ENCODE peak calls at places on chromosomes 16 and 17, in six cellular contexts. R is stomach, J is sigmoid colon, D is HCT116, V is endothelial cell of umbilical vein, C is Panc1. W is an unnamed sample. For H3K4me1, the result is how much of the 10 kb centered on the place peaks cover.

GRCh38 chr17:73068322-73069153 is 23.9 kb downstream of the SLC39A11 start:
- DNase-seq in R (no peak), C (no peak), V (peak), D (no peak), J (no peak), W (no peak)

GRCh38 chr17:49787932-49788442 is 494 bp upstream of the KAT7 start:
- DNase-seq in V (no peak), D (no peak), C (no peak), J (no peak), R (no peak), W (peak)

GRCh38 chr17:2090804-2091534 is 36.1 kb downstream of the HIC1 start:
- DNase-seq in D (no peak), R (no peak), J (peak), C (no peak), V (peak), W (no peak)

GRCh38 chr16:22239131-22239805 is 33.2 kb downstream of the EEF2K start:
- DNase-seq in J (no peak), V (no peak), C (no peak), D (no peak), R (no peak), W (no peak)

GRCh38 chr17:65236321-65236720 is 99.2 kb downstream of the RGS9 start:
- DNase-seq in D (no peak), R (no peak), J (no peak), V (no peak), C (no peak), W (no peak)

GRCh38 chr17:49210158-49211029 is at the start of the genes ABI3 and GNGT2:
- DNase-seq in V (peak), R (peak), C (no peak), D (no peak), J (no peak), W (peak)

GRCh38 chr17:63474174-63474913 is 2.5 kb upstream of the ACE start:
- DNase-seq in R (peak), D (no peak), J (no peak), C (no peak), V (peak), W (no peak)

GRCh38 chr16:27795992-27796614 is 246.2 kb downstream of the KATNIP start:
- DNase-seq in R (peak), C (no peak), D (peak), V (peak), J (no peak), W (no peak)

GRCh38 chr16:12440233-12440530 is 363.5 kb downstream of the CPPED1 start:
- DNase-seq in R (no peak), V (no peak), J (no peak), D (no peak), C (no peak), W (no peak)

GRCh38 chr16:580946-581498 is 8.8 kb upstream of the RAB40C start:
- DNase-seq in C (no peak), V (no peak), R (no peak), J (no peak), D (no peak), W (no peak)

GRCh38 chr17:16415031-16415924 is at the start of gene TRPV2:
- DNase-seq in R (peak), D (no peak), J (no peak), V (no peak), C (no peak), W (peak)

GRCh38 chr17:3665834-3666233 is 2.5 kb downstream of the TAX1BP3 start:
- DNase-seq in C (no peak), V (no peak), D (no peak), J (no peak), R (no peak), W (no peak)

GRCh38 chr16:6562985-6563384 is 769.7 kb upstream of the RBFOX1 start:
- DNase-seq in C (no peak), V (no peak), R (no peak), J (no peak), D (no peak), W (no peak)

GRCh38 chr16:66262253-66263167 is 104.0 kb upstream of the CDH5 start:
- DNase-seq in C (no peak), D (no peak), V (no peak), J (peak), R (no peak), W (no peak)

GRCh38 chr17:44069974-44070454 is 521 bp upstream of the G6PC3 start:
- DNase-seq in V (no peak), R (no peak), D (peak), C (no peak), J (no peak), W (no peak)

GRCh38 chr17:7435676-7436555 is 681 bp downstream of the TMEM102 start:
- DNase-seq in D (peak), J (no peak), C (no peak), R (peak), V (peak), W (peak)

GRCh38 chr17:58232707-58233156 is 5.7 kb upstream of the LPO start:
- DNase-seq in R (no peak), J (no peak), V (no peak), D (no peak), C (no peak), W (no peak)

GRCh38 chr16:70701998-70702397 is 16.1 kb upstream of the MTSS2 start:
- DNase-seq in V (no peak), C (no peak), R (no peak), D (no peak), J (no peak), W (no peak)

GRCh38 chr17:63399316-63399715 is 46.8 kb downstream of the CYB561 start:
- DNase-seq in J (no peak), C (no peak), R (no peak), D (no peak), V (peak), W (no peak)

GRCh38 chr16:69131167-69131748 is 1.1 kb downstream of the CHTF8 start:
- DNase-seq in C (no peak), J (no peak), D (no peak), R (no peak), V (peak), W (peak)

GRCh38 chr17:70420876-70421445 is 251.6 kb downstream of the KCNJ2 start:
- DNase-seq in J (no peak), C (no peak), R (no peak), D (no peak), V (no peak), W (no peak)

GRCh38 chr16:86046026-86046713 is 147.2 kb downstream of the IRF8 start:
- DNase-seq in V (no peak), J (peak), C (no peak), R (no peak), D (no peak), W (no peak)

GRCh38 chr17:44971776-44972483 is 3.8 kb upstream of the C1QL1 start:
- DNase-seq in V (no peak), D (no peak), J (no peak), R (no peak), C (no peak), W (no peak)

GRCh38 chr16:81493755-81494433 is 49.3 kb downstream of the CMIP start:
- DNase-seq in V (peak), J (no peak), C (peak), D (peak), R (peak), W (peak)

GRCh38 chr17:63042443-63042842 is 76.4 kb downstream of the TANC2 start:
- DNase-seq in D (no peak), J (no peak), V (no peak), R (no peak), C (no peak), W (no peak)

GRCh38 chr16:79519448-79519847 is 81.1 kb downstream of the MAF start:
- DNase-seq in J (peak), D (no peak), R (peak), C (no peak), V (no peak), W (peak)

GRCh38 chr17:38868968-38869646 is 751 bp upstream of the LASP1 start:
- DNase-seq in D (peak), V (peak), C (peak), R (peak), J (peak), W (peak)

GRCh38 chr17:9729735-9730420 is 61.5 kb downstream of the DHRS7C start:
- DNase-seq in R (no peak), D (no peak), J (no peak), C (no peak), V (no peak), W (no peak)

GRCh38 chr17:38605852-38606645 is at the start of gene SRCIN1:
- DNase-seq in V (no peak), C (no peak), R (peak), D (no peak), J (peak), W (peak)

GRCh38 chr17:57442401-57442823 is 186.1 kb downstream of the MSI2 start:
- DNase-seq in R (no peak), D (no peak), C (no peak), J (no peak), V (no peak), W (no peak)

GRCh38 chr17:55500103-55500502 is 11.1 kb downstream of the SMIM36 start:
- DNase-seq in D (no peak), J (no peak), C (no peak), R (no peak), V (no peak), W (no peak)

GRCh38 chr17:8015957-8016631 is 13.7 kb downstream of the GUCY2D start:
- DNase-seq in V (no peak), R (peak), D (no peak), C (no peak), J (peak), W (peak)

GRCh38 chr17:15740570-15741120 is 8.6 kb downstream of the TBC1D26 start:
- DNase-seq in R (no peak), V (no peak), C (no peak), D (no peak), J (no peak), W (no peak)

GRCh38 chr17:8960325-8961144 is 5.0 kb downstream of the PIK3R5 start:
- DNase-seq in V (no peak), D (no peak), C (no peak), R (no peak), J (no peak), W (no peak)

GRCh38 chr16:22232277-22233049 is 26.4 kb downstream of the EEF2K start:
- DNase-seq in V (peak), C (peak), D (peak), J (no peak), R (peak), W (peak)

GRCh38 chr16:351804-352520 is 561 bp downstream of the AXIN1 start:
- DNase-seq in C (no peak), R (no peak), J (no peak), D (no peak), V (no peak), W (peak)

GRCh38 chr16:53744449-53744848 is 40.5 kb downstream of the FTO start:
- DNase-seq in D (no peak), V (no peak), C (no peak), R (no peak), J (no peak), W (no peak)

GRCh38 chr17:32833526-32833925 is 43.4 kb downstream of the MYO1D start:
- DNase-seq in C (no peak), J (no peak), R (no peak), D (no peak), V (no peak), W (no peak)

DNA sequence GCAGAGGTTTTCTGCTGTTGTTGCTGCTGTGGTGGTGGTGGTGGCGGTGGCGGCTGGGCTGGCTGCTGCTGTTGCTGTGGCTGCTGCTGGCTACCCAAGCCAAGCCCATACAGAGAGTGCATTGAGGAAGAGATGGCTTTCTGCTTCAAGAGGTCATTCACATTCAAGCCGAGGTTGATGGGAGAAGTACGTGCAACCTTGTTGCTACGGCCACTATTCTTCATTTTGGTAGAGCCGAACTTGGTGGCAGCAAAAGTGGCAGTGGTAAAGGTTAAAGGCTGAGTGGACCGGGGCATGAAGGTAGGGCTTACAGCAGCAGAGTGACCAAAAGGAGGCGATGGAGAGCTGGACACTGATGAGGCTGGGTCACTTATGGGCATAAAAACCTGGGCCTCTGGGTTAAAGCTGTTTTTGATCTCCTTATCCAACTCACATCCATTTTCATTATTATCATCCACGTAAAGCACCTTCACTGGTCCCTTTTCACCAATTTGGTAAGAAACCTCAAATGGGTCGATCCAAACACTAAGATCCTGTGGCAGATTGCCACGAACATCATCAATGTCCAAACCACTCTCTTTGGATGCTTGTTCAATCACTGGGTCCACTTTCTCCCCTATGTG is 2.8 kb downstream of the TOB1 start:
- DNase-seq in J (peak), R (peak), C (peak), V (peak), D (peak), W (peak)
- TF ChIP-seq POLR2AphosphoS5 in J (no peak), R (peak), C (no peak), V (no peak), D (no peak), W (no peak)

DNA sequence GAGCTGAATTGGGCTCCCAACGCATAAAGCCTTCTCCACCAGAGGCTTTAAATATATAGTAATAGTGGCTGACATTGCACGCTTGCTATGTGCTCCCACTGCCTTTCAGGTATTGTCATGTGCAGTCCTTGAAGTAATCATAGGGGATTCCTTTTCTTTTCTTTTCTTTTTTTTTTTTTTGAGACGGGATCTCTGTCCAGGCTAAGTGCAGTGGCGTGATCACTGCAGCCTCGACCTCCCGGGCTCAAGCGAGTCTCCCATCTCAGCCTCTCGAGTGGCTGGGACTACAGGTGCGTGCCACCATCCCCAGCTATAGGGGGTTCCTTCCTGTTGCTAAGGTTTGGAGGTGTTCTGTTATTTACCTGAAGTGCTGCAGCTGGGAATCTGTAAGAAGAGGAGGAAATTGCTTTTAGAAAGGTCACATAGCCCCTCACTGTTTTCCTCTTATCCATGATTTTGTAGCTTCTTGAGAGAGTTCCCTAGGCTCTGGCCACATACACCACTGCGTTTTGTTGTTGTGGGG is 845 bp downstream of the RPL27 start:
- DNase-seq in C (no peak), V (no peak), R (no peak), D (no peak), J (no peak), W (no peak)
- H3K4me1 ChIP-seq in C (under half), V (under half), R (under half), D (half or more), J (under half), W (under half)

DNA sequence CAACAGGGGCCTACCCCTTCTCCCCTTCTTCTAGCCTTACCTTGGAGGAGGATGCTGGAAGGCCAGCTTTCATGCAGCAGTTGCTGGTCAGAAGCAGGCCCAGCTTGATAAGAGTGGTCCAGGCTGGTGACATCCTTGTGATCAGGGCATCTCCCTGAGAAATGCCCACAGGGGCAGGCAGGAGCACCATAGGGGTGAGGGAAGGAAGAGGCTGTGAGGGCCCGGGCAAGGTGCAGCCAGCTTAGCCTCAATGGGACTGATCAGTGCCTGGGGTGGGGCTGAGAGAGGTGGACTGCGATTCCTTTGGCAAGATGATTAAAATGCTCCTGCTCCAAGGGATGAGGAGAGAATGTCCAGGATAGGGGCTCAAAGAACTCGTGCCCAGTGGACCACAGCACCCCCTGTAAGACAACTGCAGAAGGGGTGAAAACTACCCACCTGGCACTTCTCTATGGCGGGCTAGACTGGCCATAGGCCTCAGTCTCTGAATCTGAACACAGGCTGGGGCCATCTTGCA is 9.5 kb upstream of the GALK1 start:
- DNase-seq in D (no peak), R (no peak), V (no peak), J (peak), C (no peak), W (peak)
- TF ChIP-seq POLR2AphosphoS5 in D (no peak), R (peak), V (no peak), J (no peak), C (no peak), W (no peak)

GRCh38 chr17:30274887-30275286 is 16.9 kb downstream of the BLMH start:
- DNase-seq in J (no peak), V (no peak), D (no peak), C (no peak), R (no peak), W (no peak)
- H3K4me1 ChIP-seq in J (under half), V (under half), D (under half), C (under half), R (under half), W (under half)

DNA sequence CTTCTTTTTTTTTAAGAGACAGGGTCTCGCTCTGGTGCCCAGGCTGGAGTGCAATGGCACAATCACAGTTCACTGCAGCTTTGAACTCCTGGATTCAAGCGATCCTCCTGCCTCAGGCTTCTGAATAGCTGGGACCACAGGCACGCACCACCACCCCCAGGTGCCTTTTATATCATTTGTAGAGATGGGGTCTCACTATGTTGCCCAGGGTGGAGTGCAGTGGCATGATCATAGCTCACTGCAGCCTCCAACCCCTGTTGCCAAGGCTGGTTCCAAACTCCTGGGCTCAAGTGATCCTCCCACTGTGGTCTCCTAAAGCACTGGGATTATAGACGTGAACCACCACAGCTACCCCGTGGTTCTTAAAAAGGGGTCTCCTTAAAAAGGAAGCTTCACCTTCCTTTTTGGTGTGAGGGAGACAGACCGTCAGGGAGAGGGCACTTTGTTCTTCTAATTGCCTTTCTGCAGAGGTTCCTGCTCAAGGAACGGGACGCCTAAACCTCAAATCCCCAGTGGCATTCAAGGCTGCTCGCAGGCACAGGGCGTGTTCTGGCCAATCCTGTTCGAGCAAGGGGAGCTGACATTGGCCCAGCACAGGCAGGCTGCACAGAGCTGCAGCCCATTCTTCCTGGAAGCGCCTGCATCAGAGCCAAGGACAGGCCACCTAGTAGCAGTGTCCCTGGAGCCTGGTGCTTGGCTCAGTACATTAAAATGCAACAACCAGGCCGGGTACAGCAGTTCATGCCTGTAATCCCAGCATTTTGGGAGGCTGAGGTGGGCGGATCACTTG is 72.0 kb upstream of the CREBBP start:
- DNase-seq in V (no peak), R (no peak), J (peak), D (no peak), C (no peak), W (no peak)
- TF ChIP-seq POLR2AphosphoS5 in V (no peak), R (no peak), J (no peak), D (no peak), C (no peak), W (no peak)

W was measured in upper lobe of left lung.